ENCODE peak calls at places on chromosomes 3 and 15, in four cellular contexts. R, C, S and N are unnamed samples.

GRCh38 chr15:66389859-66390382 is 3.2 kb downstream of the MAP2K1 start:
- DNase-seq in R (no peak), C (no peak), S (peak), N (no peak)

GRCh38 chr3:119388577-119388976 is 74.8 kb downstream of the TMEM39A start:
- DNase-seq in R (no peak), C (no peak), S (no peak), N (no peak)

GRCh38 chr15:74423443-74424257 is 10.1 kb downstream of the SEMA7A start:
- DNase-seq in R (no peak), C (no peak), S (no peak), N (no peak)

GRCh38 chr15:83993591-83993990 is 242.0 kb upstream of the GOLGA6L4 start:
- DNase-seq in R (no peak), C (no peak), S (no peak), N (no peak)

GRCh38 chr3:61955483-61955882 is 394.1 kb downstream of the PTPRG start:
- DNase-seq in R (no peak), C (no peak), S (no peak), N (no peak)

GRCh38 chr3:50205719-50206276 is 727 bp downstream of the SLC38A3 start:
- DNase-seq in R (peak), C (peak), S (no peak), N (no peak)

GRCh38 chr3:72810659-72811434 is 37.4 kb downstream of the SHQ1 start:
- DNase-seq in R (no peak), C (no peak), S (no peak), N (no peak)

GRCh38 chr3:29410660-29411405 is 130.0 kb downstream of the RBMS3 start:
- DNase-seq in R (no peak), C (no peak), S (no peak), N (no peak)

GRCh38 chr3:43155464-43156121 is 49.7 kb upstream of the POMGNT2 start:
- DNase-seq in R (peak), C (peak), S (peak), N (peak)